ENCODE peak calls at places on chromosome 6, in four cellular contexts. S is HuH-7.5, V is nephron progenitor cell, L is IMR-90. E is an unnamed sample.

GRCh38 chr6:41182069-41183034 is 18.6 kb downstream of the TREML2 start:
- DNase-seq in S (peak), V (peak), L (peak), E (peak)

GRCh38 chr6:109695468-109695867 is 4.4 kb downstream of the FIG4 start:
- DNase-seq in S (no peak), V (no peak), L (no peak), E (no peak)

GRCh38 chr6:148193063-148193680 is 149.5 kb upstream of the SASH1 start:
- DNase-seq in S (no peak), V (no peak), L (no peak), E (no peak)

GRCh38 chr6:112636650-112637260 is 289.6 kb downstream of the RFPL4B start:
- DNase-seq in S (no peak), V (no peak), L (peak), E (no peak)

GRCh38 chr6:169273511-169273910 is 19.9 kb upstream of the THBS2 start:
- DNase-seq in S (no peak), V (no peak), L (no peak), E (no peak)

GRCh38 chr6:16929814-16930213 is 168.6 kb upstream of the ATXN1 start:
- DNase-seq in S (no peak), V (no peak), L (peak), E (no peak)

GRCh38 chr6:104955927-104956662 is 812 bp upstream of the LIN28B start:
- DNase-seq in S (no peak), V (peak), L (no peak), E (peak)

GRCh38 chr6:109660526-109660925 is 30.5 kb downstream of the AK9 start:
- DNase-seq in S (no peak), V (no peak), L (no peak), E (no peak)

GRCh38 chr6:108608453-108609275 is 47.9 kb downstream of the FOXO3 start:
- DNase-seq in S (no peak), V (no peak), L (peak), E (peak)

GRCh38 chr6:11161031-11161966 is 49.8 kb upstream of the ERVFRD-1 start:
- DNase-seq in S (no peak), V (no peak), L (peak), E (no peak)

GRCh38 chr6:169669889-169670288 is 31.9 kb downstream of the WDR27 start:
- DNase-seq in S (no peak), V (no peak), L (peak), E (no peak)

GRCh38 chr6:67640462-67640861 is 994.6 kb upstream of the ADGRB3 start:
- DNase-seq in S (no peak), V (no peak), L (peak), E (no peak)

GRCh38 chr6:143034689-143035334 is 25.9 kb upstream of the AIG1 start:
- DNase-seq in S (no peak), V (no peak), L (no peak), E (no peak)

GRCh38 chr6:24882295-24882694 is 53.5 kb downstream of the RIPOR2 start:
- DNase-seq in S (no peak), V (no peak), L (peak), E (no peak)

GRCh38 chr6:133251688-133252087 is 10.5 kb downstream of the EYA4 start:
- DNase-seq in S (no peak), V (no peak), L (no peak), E (no peak)

GRCh38 chr6:104959453-104959858 is 2.5 kb downstream of the LIN28B start:
- DNase-seq in S (no peak), V (no peak), L (no peak), E (no peak)

GRCh38 chr6:43361269-43361668 is 8.2 kb downstream of the ZNF318 start:
- DNase-seq in S (no peak), V (no peak), L (no peak), E (no peak)

GRCh38 chr6:149306967-149307366 is 10.5 kb upstream of the TAB2 start:
- DNase-seq in S (no peak), V (no peak), L (peak), E (no peak)

GRCh38 chr6:20891161-20891560 is 356.9 kb downstream of the CDKAL1 start:
- DNase-seq in S (no peak), V (no peak), L (no peak), E (peak)

GRCh38 chr6:43790031-43790430 is 20.0 kb downstream of the VEGFA start:
- DNase-seq in S (no peak), V (no peak), L (no peak), E (no peak)

GRCh38 chr6:88380618-88381288 is 214.6 kb upstream of the CNR1 start:
- DNase-seq in S (no peak), V (no peak), L (no peak), E (peak)

GRCh38 chr6:170022827-170023619 is 267.9 kb downstream of the DLL1 start:
- DNase-seq in S (no peak), V (no peak), L (no peak), E (no peak)

GRCh38 chr6:33280539-33280938 is 3.6 kb downstream of the B3GALT4 start:
- DNase-seq in S (no peak), V (no peak), L (no peak), E (no peak)

GRCh38 chr6:119894801-119895200 is 545.2 kb upstream of the MAN1A1 start:
- DNase-seq in S (no peak), V (peak), L (no peak), E (no peak)

GRCh38 chr6:98833101-98834059 is 994 bp upstream of the POU3F2 start:
- DNase-seq in S (peak), V (peak), L (peak), E (peak)

GRCh38 chr6:79421707-79422484 is 115.3 kb downstream of the LCA5 start:
- DNase-seq in S (no peak), V (no peak), L (peak), E (no peak)